ENCODE peak calls at places on chromosome 16, in nine cellular contexts. One of them, this sample, is unnamed.

GRCh38 chr16:87203060-87203656 is 114.0 kb downstream of the C16orf95 start:
- DNase-seq in uterus: peak
- DNase-seq in NCI-H510A treated with DMSO at 0.1 percent for 48 hours: peak
- DNase-seq in cardiac fibroblast: peak
- DNase-seq in HS-27A: peak
- DNase-seq in NCI-H69: peak
- DNase-seq in nucleus accumbens: no peak
- DNase-seq in OCI-M1: peak
- DNase-seq in AG04449: peak
- DNase-seq in this sample: no peak

GRCh38 chr16:5056347-5056746 is 9.4 kb downstream of the C16orf89 start:
- DNase-seq in uterus: no peak
- DNase-seq in NCI-H510A treated with DMSO at 0.1 percent for 48 hours: no peak
- DNase-seq in cardiac fibroblast: peak
- DNase-seq in HS-27A: no peak
- DNase-seq in NCI-H69: peak
- DNase-seq in nucleus accumbens: no peak
- DNase-seq in OCI-M1: peak
- DNase-seq in AG04449: no peak
- DNase-seq in this sample: no peak

GRCh38 chr16:89413811-89414585 is 76.4 kb downstream of the ANKRD11 start:
- DNase-seq in uterus: no peak
- DNase-seq in NCI-H510A treated with DMSO at 0.1 percent for 48 hours: no peak
- DNase-seq in cardiac fibroblast: no peak
- DNase-seq in HS-27A: no peak
- DNase-seq in NCI-H69: no peak
- DNase-seq in nucleus accumbens: no peak
- DNase-seq in OCI-M1: no peak
- DNase-seq in AG04449: no peak
- DNase-seq in this sample: no peak

GRCh38 chr16:89217138-89217387 is 440 bp upstream of the ZNF778 start:
- DNase-seq in uterus: no peak
- DNase-seq in NCI-H510A treated with DMSO at 0.1 percent for 48 hours: no peak
- DNase-seq in cardiac fibroblast: no peak
- DNase-seq in HS-27A: no peak
- DNase-seq in NCI-H69: no peak
- DNase-seq in nucleus accumbens: no peak
- DNase-seq in OCI-M1: no peak
- DNase-seq in AG04449: no peak
- DNase-seq in this sample: no peak

GRCh38 chr16:66950971-66951790 is 9.9 kb upstream of the CES3 start:
- DNase-seq in uterus: no peak
- DNase-seq in NCI-H510A treated with DMSO at 0.1 percent for 48 hours: no peak
- DNase-seq in cardiac fibroblast: no peak
- DNase-seq in HS-27A: no peak
- DNase-seq in NCI-H69: peak
- DNase-seq in nucleus accumbens: no peak
- DNase-seq in OCI-M1: no peak
- DNase-seq in AG04449: no peak
- DNase-seq in this sample: no peak

GRCh38 chr16:29843942-29844341 is 19.1 kb downstream of the CDIPT start:
- DNase-seq in uterus: no peak
- DNase-seq in NCI-H510A treated with DMSO at 0.1 percent for 48 hours: no peak
- DNase-seq in cardiac fibroblast: no peak
- DNase-seq in HS-27A: no peak
- DNase-seq in NCI-H69: no peak
- DNase-seq in nucleus accumbens: no peak
- DNase-seq in OCI-M1: no peak
- DNase-seq in AG04449: no peak
- DNase-seq in this sample: no peak

GRCh38 chr16:66927918-66928649 is 2.7 kb upstream of the RRAD start:
- DNase-seq in uterus: no peak
- DNase-seq in NCI-H510A treated with DMSO at 0.1 percent for 48 hours: no peak
- DNase-seq in cardiac fibroblast: peak
- DNase-seq in HS-27A: no peak
- DNase-seq in NCI-H69: peak
- DNase-seq in nucleus accumbens: no peak
- DNase-seq in OCI-M1: no peak
- DNase-seq in AG04449: no peak
- DNase-seq in this sample: no peak

GRCh38 chr16:69793521-69793920 is 31.4 kb downstream of the WWP2 start:
- DNase-seq in uterus: no peak
- DNase-seq in NCI-H510A treated with DMSO at 0.1 percent for 48 hours: no peak
- DNase-seq in cardiac fibroblast: no peak
- DNase-seq in HS-27A: no peak
- DNase-seq in NCI-H69: no peak
- DNase-seq in nucleus accumbens: no peak
- DNase-seq in OCI-M1: peak
- DNase-seq in AG04449: no peak
- DNase-seq in this sample: no peak

GRCh38 chr16:55058576-55058975 is 127.9 kb downstream of the IRX5 start:
- DNase-seq in uterus: no peak
- DNase-seq in NCI-H510A treated with DMSO at 0.1 percent for 48 hours: no peak
- DNase-seq in cardiac fibroblast: no peak
- DNase-seq in HS-27A: no peak
- DNase-seq in NCI-H69: no peak
- DNase-seq in nucleus accumbens: no peak
- DNase-seq in OCI-M1: no peak
- DNase-seq in AG04449: no peak
- DNase-seq in this sample: no peak

GRCh38 chr16:9647981-9648701 is 534.1 kb downstream of the GRIN2A start:
- DNase-seq in uterus: no peak
- DNase-seq in NCI-H510A treated with DMSO at 0.1 percent for 48 hours: peak
- DNase-seq in cardiac fibroblast: peak
- DNase-seq in HS-27A: no peak
- DNase-seq in NCI-H69: peak
- DNase-seq in nucleus accumbens: peak
- DNase-seq in OCI-M1: peak
- DNase-seq in AG04449: no peak
- DNase-seq in this sample: no peak

GRCh38 chr16:12629271-12629670 is 174.4 kb downstream of the CPPED1 start:
- DNase-seq in uterus: no peak
- DNase-seq in NCI-H510A treated with DMSO at 0.1 percent for 48 hours: no peak
- DNase-seq in cardiac fibroblast: no peak
- DNase-seq in HS-27A: no peak
- DNase-seq in NCI-H69: no peak
- DNase-seq in nucleus accumbens: no peak
- DNase-seq in OCI-M1: no peak
- DNase-seq in AG04449: no peak
- DNase-seq in this sample: no peak

GRCh38 chr16:54284931-54285413 is 1.6 kb downstream of the IRX3 start:
- DNase-seq in uterus: no peak
- DNase-seq in NCI-H510A treated with DMSO at 0.1 percent for 48 hours: no peak
- DNase-seq in cardiac fibroblast: peak
- DNase-seq in HS-27A: no peak
- DNase-seq in NCI-H69: peak
- DNase-seq in nucleus accumbens: no peak
- DNase-seq in OCI-M1: no peak
- DNase-seq in AG04449: no peak
- DNase-seq in this sample: no peak

GRCh38 chr16:4694664-4695451 is 1.5 kb downstream of the NUDT16L1 start:
- DNase-seq in uterus: peak
- DNase-seq in NCI-H510A treated with DMSO at 0.1 percent for 48 hours: no peak
- DNase-seq in cardiac fibroblast: no peak
- DNase-seq in HS-27A: no peak
- DNase-seq in NCI-H69: no peak
- DNase-seq in nucleus accumbens: no peak
- DNase-seq in OCI-M1: peak
- DNase-seq in AG04449: no peak
- DNase-seq in this sample: no peak

GRCh38 chr16:70737377-70738082 is 51.7 kb upstream of the MTSS2 start:
- DNase-seq in uterus: peak
- DNase-seq in NCI-H510A treated with DMSO at 0.1 percent for 48 hours: peak
- DNase-seq in cardiac fibroblast: peak
- DNase-seq in HS-27A: no peak
- DNase-seq in NCI-H69: no peak
- DNase-seq in nucleus accumbens: no peak
- DNase-seq in OCI-M1: no peak
- DNase-seq in AG04449: peak
- DNase-seq in this sample: peak

GRCh38 chr16:3945751-3946603 is 65.5 kb upstream of the CREBBP start:
- DNase-seq in uterus: no peak
- DNase-seq in NCI-H510A treated with DMSO at 0.1 percent for 48 hours: no peak
- DNase-seq in cardiac fibroblast: peak
- DNase-seq in HS-27A: peak
- DNase-seq in NCI-H69: peak
- DNase-seq in nucleus accumbens: no peak
- DNase-seq in OCI-M1: no peak
- DNase-seq in AG04449: peak
- DNase-seq in this sample: peak

GRCh38 chr16:30985401-30986128 is 558 bp downstream of the HSD3B7 start:
- DNase-seq in uterus: peak
- DNase-seq in NCI-H510A treated with DMSO at 0.1 percent for 48 hours: peak
- DNase-seq in cardiac fibroblast: no peak
- DNase-seq in HS-27A: no peak
- DNase-seq in NCI-H69: peak
- DNase-seq in nucleus accumbens: no peak
- DNase-seq in OCI-M1: peak
- DNase-seq in AG04449: no peak
- DNase-seq in this sample: no peak

GRCh38 chr16:68902376-68903345 is 59.3 kb downstream of the TANGO6 start:
- DNase-seq in uterus: no peak
- DNase-seq in NCI-H510A treated with DMSO at 0.1 percent for 48 hours: peak
- DNase-seq in cardiac fibroblast: peak
- DNase-seq in HS-27A: no peak
- DNase-seq in NCI-H69: peak
- DNase-seq in nucleus accumbens: peak
- DNase-seq in OCI-M1: peak
- DNase-seq in AG04449: no peak
- DNase-seq in this sample: no peak

GRCh38 chr16:80982646-80983045 is 24.0 kb downstream of the CMC2 start:
- DNase-seq in uterus: no peak
- DNase-seq in NCI-H510A treated with DMSO at 0.1 percent for 48 hours: no peak
- DNase-seq in cardiac fibroblast: no peak
- DNase-seq in HS-27A: no peak
- DNase-seq in NCI-H69: peak
- DNase-seq in nucleus accumbens: no peak
- DNase-seq in OCI-M1: no peak
- DNase-seq in AG04449: no peak
- DNase-seq in this sample: no peak

GRCh38 chr16:87303431-87303930 is 13.7 kb downstream of the C16orf95 start:
- DNase-seq in uterus: no peak
- DNase-seq in NCI-H510A treated with DMSO at 0.1 percent for 48 hours: no peak
- DNase-seq in cardiac fibroblast: peak
- DNase-seq in HS-27A: no peak
- DNase-seq in NCI-H69: no peak
- DNase-seq in nucleus accumbens: no peak
- DNase-seq in OCI-M1: peak
- DNase-seq in AG04449: no peak
- DNase-seq in this sample: no peak

GRCh38 chr16:17367932-17368331 is 102.8 kb downstream of the XYLT1 start:
- DNase-seq in uterus: no peak
- DNase-seq in NCI-H510A treated with DMSO at 0.1 percent for 48 hours: peak
- DNase-seq in cardiac fibroblast: peak
- DNase-seq in HS-27A: no peak
- DNase-seq in NCI-H69: no peak
- DNase-seq in nucleus accumbens: no peak
- DNase-seq in OCI-M1: no peak
- DNase-seq in AG04449: no peak
- DNase-seq in this sample: no peak

GRCh38 chr16:3857189-3858013 is 23.1 kb downstream of the CREBBP start:
- DNase-seq in uterus: peak
- DNase-seq in NCI-H510A treated with DMSO at 0.1 percent for 48 hours: no peak
- DNase-seq in cardiac fibroblast: peak
- DNase-seq in HS-27A: no peak
- DNase-seq in NCI-H69: no peak
- DNase-seq in nucleus accumbens: no peak
- DNase-seq in OCI-M1: peak
- DNase-seq in AG04449: no peak
- DNase-seq in this sample: no peak

GRCh38 chr16:67565470-67566100 is 3.3 kb downstream of the CTCF start:
- DNase-seq in uterus: no peak
- DNase-seq in NCI-H510A treated with DMSO at 0.1 percent for 48 hours: no peak
- DNase-seq in cardiac fibroblast: no peak
- DNase-seq in HS-27A: no peak
- DNase-seq in NCI-H69: peak
- DNase-seq in nucleus accumbens: no peak
- DNase-seq in OCI-M1: no peak
- DNase-seq in AG04449: no peak
- DNase-seq in this sample: no peak

GRCh38 chr16:27222499-27223225 is 19.3 kb downstream of the KDM8 start:
- DNase-seq in uterus: peak
- DNase-seq in NCI-H510A treated with DMSO at 0.1 percent for 48 hours: no peak
- DNase-seq in cardiac fibroblast: peak
- DNase-seq in HS-27A: no peak
- DNase-seq in NCI-H69: peak
- DNase-seq in nucleus accumbens: no peak
- DNase-seq in OCI-M1: no peak
- DNase-seq in AG04449: no peak
- DNase-seq in this sample: peak

GRCh38 chr16:54633943-54634362 is 296.7 kb upstream of the IRX5 start:
- DNase-seq in uterus: no peak
- DNase-seq in NCI-H510A treated with DMSO at 0.1 percent for 48 hours: no peak
- DNase-seq in cardiac fibroblast: peak
- DNase-seq in HS-27A: no peak
- DNase-seq in NCI-H69: peak
- DNase-seq in nucleus accumbens: no peak
- DNase-seq in OCI-M1: peak
- DNase-seq in AG04449: no peak
- DNase-seq in this sample: no peak

GRCh38 chr16:10828851-10829331 is 10.3 kb upstream of the TVP23A start:
- DNase-seq in uterus: peak
- DNase-seq in NCI-H510A treated with DMSO at 0.1 percent for 48 hours: no peak
- DNase-seq in cardiac fibroblast: peak
- DNase-seq in HS-27A: no peak
- DNase-seq in NCI-H69: peak
- DNase-seq in nucleus accumbens: peak
- DNase-seq in OCI-M1: no peak
- DNase-seq in AG04449: no peak
- DNase-seq in this sample: peak

GRCh38 chr16:69444873-69445517 is 20.6 kb downstream of the CYB5B start:
- DNase-seq in uterus: no peak
- DNase-seq in NCI-H510A treated with DMSO at 0.1 percent for 48 hours: no peak
- DNase-seq in cardiac fibroblast: peak
- DNase-seq in HS-27A: no peak
- DNase-seq in NCI-H69: no peak
- DNase-seq in nucleus accumbens: no peak
- DNase-seq in OCI-M1: peak
- DNase-seq in AG04449: no peak
- DNase-seq in this sample: no peak

GRCh38 chr16:27463741-27464662 is 62.0 kb downstream of the IL21R start:
- DNase-seq in uterus: no peak
- DNase-seq in NCI-H510A treated with DMSO at 0.1 percent for 48 hours: no peak
- DNase-seq in cardiac fibroblast: no peak
- DNase-seq in HS-27A: no peak
- DNase-seq in NCI-H69: no peak
- DNase-seq in nucleus accumbens: no peak
- DNase-seq in OCI-M1: no peak
- DNase-seq in AG04449: no peak
- DNase-seq in this sample: no peak

GRCh38 chr16:68310441-68311315 is at the start of the genes PRMT7 and SLC7A6OS:
- DNase-seq in uterus: peak
- DNase-seq in NCI-H510A treated with DMSO at 0.1 percent for 48 hours: peak
- DNase-seq in cardiac fibroblast: peak
- DNase-seq in HS-27A: peak
- DNase-seq in NCI-H69: peak
- DNase-seq in nucleus accumbens: peak
- DNase-seq in OCI-M1: peak
- DNase-seq in AG04449: no peak
- DNase-seq in this sample: no peak

GRCh38 chr16:87809150-87809902 is 43.5 kb upstream of the KLHDC4 start:
- DNase-seq in uterus: no peak
- DNase-seq in NCI-H510A treated with DMSO at 0.1 percent for 48 hours: no peak
- DNase-seq in cardiac fibroblast: no peak
- DNase-seq in HS-27A: no peak
- DNase-seq in NCI-H69: peak
- DNase-seq in nucleus accumbens: no peak
- DNase-seq in OCI-M1: peak
- DNase-seq in AG04449: no peak
- DNase-seq in this sample: no peak

GRCh38 chr16:13957197-13958078 is 37.5 kb downstream of the ERCC4 start:
- DNase-seq in uterus: peak
- DNase-seq in NCI-H510A treated with DMSO at 0.1 percent for 48 hours: peak
- DNase-seq in cardiac fibroblast: peak
- DNase-seq in HS-27A: peak
- DNase-seq in NCI-H69: peak
- DNase-seq in nucleus accumbens: peak
- DNase-seq in OCI-M1: peak
- DNase-seq in AG04449: peak
- DNase-seq in this sample: peak

GRCh38 chr16:51763072-51763658 is 612.1 kb upstream of the SALL1 start:
- DNase-seq in uterus: no peak
- DNase-seq in NCI-H510A treated with DMSO at 0.1 percent for 48 hours: peak
- DNase-seq in cardiac fibroblast: no peak
- DNase-seq in HS-27A: no peak
- DNase-seq in NCI-H69: peak
- DNase-seq in nucleus accumbens: no peak
- DNase-seq in OCI-M1: no peak
- DNase-seq in AG04449: no peak
- DNase-seq in this sample: no peak

This sample was measured in BJ.